ENCODE peak calls at places on chromosomes 7 and 10, in five cellular contexts. V is B cell, X is left lung, Q is cardiac fibroblast, W is SJSA1. H is an unnamed sample.
A peak's percentile ranks its signal among the peaks of the same experiment; 100 is the strongest.

GRCh38 chr7:128389815-128390329 is 19.9 kb downstream of the IMPDH1 start:
- DNase-seq in V (no peak), X (peak; percentile 28), Q (no peak), W (no peak), H (peak; percentile 38)

GRCh38 chr7:23207029-23207428 is 25.2 kb downstream of the NUP42 start:
- DNase-seq in V (no peak), X (no peak), Q (no peak), W (no peak), H (no peak)

GRCh38 chr7:88545663-88546062 is 213.8 kb upstream of the ZNF804B start:
- DNase-seq in V (no peak), X (no peak), Q (no peak), W (no peak), H (no peak)

GRCh38 chr7:64602518-64602917 is 39.6 kb upstream of the ZNF680 start:
- DNase-seq in V (no peak), X (no peak), Q (peak; percentile 73), W (no peak), H (no peak)

GRCh38 chr10:7300327-7300726 is 110.5 kb downstream of the SFMBT2 start:
- DNase-seq in V (no peak), X (no peak), Q (peak; percentile 43), W (no peak), H (no peak)

GRCh38 chr7:110877086-110877485 is 213.8 kb upstream of the LRRN3 start:
- DNase-seq in V (no peak), X (no peak), Q (peak; percentile 3), W (no peak), H (no peak)

GRCh38 chr10:28326516-28327493 is 23.9 kb upstream of the MPP7 start:
- DNase-seq in V (no peak), X (peak; percentile 42), Q (peak; percentile 39), W (peak; percentile 34), H (peak; percentile 58)

GRCh38 chr10:14010083-14010551 is 320.6 kb downstream of the FRMD4A start:
- DNase-seq in V (no peak), X (no peak), Q (peak; percentile 69), W (peak; percentile 78), H (no peak)

GRCh38 chr10:48449501-48450232 is 143.2 kb downstream of the MAPK8 start:
- DNase-seq in V (no peak), X (no peak), Q (no peak), W (no peak), H (peak; percentile 56)

GRCh38 chr7:12706900-12707536 is 19.6 kb downstream of the ARL4A start:
- DNase-seq in V (no peak), X (no peak), Q (no peak), W (no peak), H (no peak)

GRCh38 chr7:18468794-18469193 is 26.8 kb upstream of the HDAC9 start:
- DNase-seq in V (no peak), X (no peak), Q (no peak), W (no peak), H (no peak)

GRCh38 chr7:140214075-140214684 is 37.4 kb upstream of the KDM7A start:
- DNase-seq in V (peak; percentile 35), X (peak; percentile 64), Q (peak; percentile 69), W (no peak), H (peak; percentile 66)

GRCh38 chr10:3635697-3636096 is 149.3 kb downstream of the KLF6 start:
- DNase-seq in V (no peak), X (no peak), Q (no peak), W (no peak), H (no peak)

GRCh38 chr10:51895209-51895608 is 195.8 kb upstream of the CSTF2T start:
- DNase-seq in V (no peak), X (no peak), Q (peak; percentile 95), W (no peak), H (peak; percentile 77)

GRCh38 chr10:104582604-104582951 is 58.5 kb upstream of the SORCS3 start:
- DNase-seq in V (no peak), X (no peak), Q (no peak), W (no peak), H (no peak)

GRCh38 chr7:14698239-14698638 is 204.3 kb downstream of the DGKB start:
- DNase-seq in V (no peak), X (no peak), Q (peak; percentile 6), W (no peak), H (no peak)

GRCh38 chr10:4867520-4868356 is 41.7 kb downstream of the AKR1E2 start:
- DNase-seq in V (no peak), X (no peak), Q (peak; percentile 67), W (no peak), H (no peak)

GRCh38 chr7:29989257-29989995 is at the start of gene SCRN1:
- DNase-seq in V (peak; percentile 80), X (peak; percentile 58), Q (peak; percentile 57), W (peak; percentile 56), H (peak; percentile 84)

GRCh38 chr7:98217623-98218582 is 6.7 kb downstream of the BHLHA15 start:
- DNase-seq in V (no peak), X (peak; percentile 29), Q (no peak), W (no peak), H (peak; percentile 78)

GRCh38 chr7:137878333-137878961 is 31.7 kb upstream of the DGKI start:
- DNase-seq in V (no peak), X (peak; percentile 68), Q (peak; percentile 54), W (no peak), H (peak; percentile 81)

GRCh38 chr7:81725496-81726117 is 44.2 kb downstream of the HGF start:
- DNase-seq in V (no peak), X (no peak), Q (peak; percentile 78), W (peak; percentile 93), H (no peak)

GRCh38 chr7:98996162-98996552 is 117.8 kb downstream of the TRRAP start:
- DNase-seq in V (no peak), X (no peak), Q (no peak), W (no peak), H (no peak)

GRCh38 chr10:110447886-110448285 is 49.8 kb upstream of the DUSP5 start:
- DNase-seq in V (no peak), X (no peak), Q (no peak), W (no peak), H (no peak)

GRCh38 chr10:78502208-78502943 is 468.7 kb downstream of the RPS24 start:
- DNase-seq in V (no peak), X (no peak), Q (peak; percentile 46), W (peak; percentile 79), H (no peak)

GRCh38 chr10:76984559-76985443 is 652.8 kb downstream of the KCNMA1 start:
- DNase-seq in V (peak; percentile 74), X (peak; percentile 64), Q (peak; percentile 83), W (peak; percentile 52), H (peak; percentile 86)

GRCh38 chr10:17454181-17454800 is at the start of gene ST8SIA6:
- DNase-seq in V (peak; percentile 9), X (peak; percentile 46), Q (peak; percentile 61), W (peak; percentile 35), H (peak; percentile 63)

GRCh38 chr10:102919237-102919959 is 1.3 kb downstream of the CNNM2 start:
- DNase-seq in V (no peak), X (peak; percentile 41), Q (peak; percentile 11), W (no peak), H (peak; percentile 58)